ENCODE peak calls at places on chromosome 20, in nine cellular contexts. O, Z, Y, F, W, U, V, S and Q are unnamed samples.

GRCh38 chr20:10286356-10286755 is 67.7 kb downstream of the SNAP25 start:
- DNase-seq in O (no peak), Z (no peak), Y (no peak), F (no peak), W (no peak), U (no peak), V (no peak), S (no peak), Q (no peak)

GRCh38 chr20:51700809-51701285 is 67.3 kb downstream of the ATP9A start:
- DNase-seq in O (no peak), Z (no peak), Y (no peak), F (no peak), W (no peak), U (no peak), V (no peak), S (peak; percentile 64), Q (no peak)

GRCh38 chr20:59835448-59836395 is 97.7 kb downstream of the SYCP2 start:
- DNase-seq in O (no peak), Z (peak; percentile 33), Y (no peak), F (peak; percentile 15), W (no peak), U (peak; percentile 74), V (no peak), S (peak; percentile 45), Q (peak; percentile 64)

GRCh38 chr20:56171087-56172012 is 77.2 kb upstream of the MC3R start:
- DNase-seq in O (no peak), Z (peak; percentile 34), Y (no peak), F (no peak), W (no peak), U (no peak), V (no peak), S (no peak), Q (no peak)

GRCh38 chr20:48298851-48299484 is 513.7 kb upstream of the SULF2 start:
- DNase-seq in O (no peak), Z (no peak), Y (no peak), F (peak; percentile 52), W (no peak), U (no peak), V (no peak), S (no peak), Q (no peak)

GRCh38 chr20:24651171-24651972 is 181.9 kb downstream of the SYNDIG1 start:
- DNase-seq in O (no peak), Z (peak; percentile 27), Y (no peak), F (no peak), W (no peak), U (peak; percentile 71), V (no peak), S (no peak), Q (no peak)

GRCh38 chr20:46031701-46032254 is 2.8 kb downstream of the SLC12A5 start:
- DNase-seq in O (no peak), Z (no peak), Y (no peak), F (peak; percentile 45), W (no peak), U (no peak), V (no peak), S (no peak), Q (no peak)

GRCh38 chr20:15654208-15654649 is 919.0 kb downstream of the KIF16B start:
- DNase-seq in O (no peak), Z (peak; percentile 39), Y (no peak), F (no peak), W (no peak), U (no peak), V (no peak), S (peak; percentile 54), Q (no peak)

GRCh38 chr20:13006825-13007224 is 1.9 kb upstream of the SPTLC3 start:
- DNase-seq in O (no peak), Z (no peak), Y (no peak), F (no peak), W (no peak), U (no peak), V (no peak), S (no peak), Q (no peak)

GRCh38 chr20:60087563-60088105 is 129.4 kb downstream of the CDH26 start:
- DNase-seq in O (no peak), Z (no peak), Y (no peak), F (no peak), W (peak; percentile 18), U (no peak), V (no peak), S (no peak), Q (no peak)

GRCh38 chr20:10171864-10172751 is 46.5 kb upstream of the SNAP25 start:
- DNase-seq in O (peak; percentile 4), Z (peak; percentile 49), Y (peak; percentile 24), F (peak; percentile 25), W (peak; percentile 16), U (peak; percentile 81), V (no peak), S (peak; percentile 36), Q (peak; percentile 44)

GRCh38 chr20:46014517-46015396 is 6.0 kb downstream of the MMP9 start:
- DNase-seq in O (no peak), Z (no peak), Y (no peak), F (no peak), W (no peak), U (no peak), V (no peak), S (no peak), Q (no peak)